ENCODE peak calls at places on chromosomes 12 and 14, in six cellular contexts. One of them, this sample, is unnamed.

GRCh38 chr12:129700036-129700435 is 203.8 kb downstream of the TMEM132D start:
- DNase-seq in HuH-7.5: no peak
- DNase-seq in H54: no peak
- DNase-seq in NCI-H345: no peak
- DNase-seq in HFFc6: no peak
- DNase-seq in GM13977: no peak
- DNase-seq in this sample: no peak

GRCh38 chr14:49865431-49865859 is 12.9 kb upstream of the NEMF start:
- DNase-seq in HFFc6: peak
- DNase-seq in NCI-H345: peak
- DNase-seq in H54: no peak
- DNase-seq in HuH-7.5: peak
- DNase-seq in GM13977: no peak
- DNase-seq in this sample: peak

GRCh38 chr12:108568653-108569154 is 6.3 kb downstream of the ISCU start:
- DNase-seq in NCI-H345: peak
- DNase-seq in GM13977: peak
- DNase-seq in H54: no peak
- DNase-seq in HFFc6: no peak
- DNase-seq in HuH-7.5: no peak
- DNase-seq in this sample: no peak

GRCh38 chr14:101060171-101060601 is 156.7 kb upstream of the RTL1 start:
- DNase-seq in HFFc6: no peak
- DNase-seq in HuH-7.5: no peak
- DNase-seq in NCI-H345: no peak
- DNase-seq in GM13977: no peak
- DNase-seq in H54: no peak
- DNase-seq in this sample: no peak

GRCh38 chr12:123571343-123571813 is 13.0 kb upstream of the TMED2 start:
- DNase-seq in HFFc6: peak
- DNase-seq in HuH-7.5: no peak
- DNase-seq in NCI-H345: peak
- DNase-seq in GM13977: no peak
- DNase-seq in H54: peak
- DNase-seq in this sample: peak

GRCh38 chr14:100573757-100574641 is 13.2 kb downstream of the BEGAIN start:
- DNase-seq in GM13977: no peak
- DNase-seq in H54: no peak
- DNase-seq in HuH-7.5: no peak
- DNase-seq in HFFc6: no peak
- DNase-seq in NCI-H345: no peak
- DNase-seq in this sample: no peak

GRCh38 chr12:123427036-123427769 is 9.3 kb downstream of the RILPL2 start:
- DNase-seq in H54: no peak
- DNase-seq in NCI-H345: no peak
- DNase-seq in HFFc6: no peak
- DNase-seq in GM13977: peak
- DNase-seq in HuH-7.5: no peak
- DNase-seq in this sample: no peak

GRCh38 chr12:107917912-107918800 is 143.7 kb downstream of the ASCL4 start:
- DNase-seq in NCI-H345: peak
- DNase-seq in HuH-7.5: peak
- DNase-seq in GM13977: peak
- DNase-seq in H54: peak
- DNase-seq in HFFc6: no peak
- DNase-seq in this sample: peak

GRCh38 chr14:60508707-60509437 is at the start of gene SIX6:
- DNase-seq in HFFc6: no peak
- DNase-seq in H54: no peak
- DNase-seq in NCI-H345: peak
- DNase-seq in HuH-7.5: no peak
- DNase-seq in GM13977: no peak
- DNase-seq in this sample: no peak

GRCh38 chr14:69784942-69785341 is 12.1 kb downstream of the SLC10A1 start:
- DNase-seq in NCI-H345: no peak
- DNase-seq in H54: no peak
- DNase-seq in GM13977: no peak
- DNase-seq in HFFc6: no peak
- DNase-seq in HuH-7.5: no peak
- DNase-seq in this sample: no peak

GRCh38 chr12:43370299-43370698 is 181.7 kb downstream of the ADAMTS20 start:
- DNase-seq in GM13977: no peak
- DNase-seq in NCI-H345: no peak
- DNase-seq in H54: no peak
- DNase-seq in HuH-7.5: no peak
- DNase-seq in HFFc6: no peak
- DNase-seq in this sample: peak

GRCh38 chr12:102728506-102729242 is 188.4 kb downstream of the PAH start:
- DNase-seq in NCI-H345: no peak
- DNase-seq in GM13977: peak
- DNase-seq in H54: no peak
- DNase-seq in HFFc6: no peak
- DNase-seq in HuH-7.5: no peak
- DNase-seq in this sample: no peak

GRCh38 chr12:104694711-104695110 is 238.0 kb downstream of the CHST11 start:
- DNase-seq in HFFc6: no peak
- DNase-seq in NCI-H345: no peak
- DNase-seq in GM13977: no peak
- DNase-seq in H54: no peak
- DNase-seq in HuH-7.5: no peak
- DNase-seq in this sample: no peak

GRCh38 chr12:124277394-124278222 is 17.3 kb upstream of the RFLNA start:
- DNase-seq in HuH-7.5: peak
- DNase-seq in NCI-H345: peak
- DNase-seq in H54: no peak
- DNase-seq in HFFc6: no peak
- DNase-seq in GM13977: no peak
- DNase-seq in this sample: no peak

GRCh38 chr14:100660498-100661339 is 66.0 kb upstream of the DLK1 start:
- DNase-seq in H54: no peak
- DNase-seq in GM13977: no peak
- DNase-seq in NCI-H345: no peak
- DNase-seq in HuH-7.5: no peak
- DNase-seq in HFFc6: peak
- DNase-seq in this sample: no peak

GRCh38 chr12:116990971-116991966 is 80.5 kb downstream of the FBXW8 start:
- DNase-seq in NCI-H345: no peak
- DNase-seq in HFFc6: peak
- DNase-seq in H54: no peak
- DNase-seq in HuH-7.5: no peak
- DNase-seq in GM13977: no peak
- DNase-seq in this sample: no peak